ENCODE peak calls at places on chromosome 1, in four cellular contexts. One of them, this sample, is unnamed.

GRCh38 chr1:43937179-43937865 is 3.7 kb downstream of the ARTN start:
- ATAC-seq in activated CD8-positive, alpha-beta T cell treated with anti-CD3 and anti-CD28 coated beads for 36 hours: no peak
- ATAC-seq in left cardiac atrium: no peak
- ATAC-seq in heart right ventricle: no peak
- ATAC-seq in this sample: no peak

GRCh38 chr1:15684468-15685283 is 556 bp downstream of the PLEKHM2 start:
- ATAC-seq in left cardiac atrium: peak; percentile 38
- ATAC-seq in activated CD8-positive, alpha-beta T cell treated with anti-CD3 and anti-CD28 coated beads for 36 hours: peak; percentile 53
- ATAC-seq in heart right ventricle: peak; percentile 43
- ATAC-seq in this sample: peak; percentile 49

GRCh38 chr1:84704872-84705426 is 14.7 kb upstream of the SSX2IP start:
- ATAC-seq in left cardiac atrium: no peak
- ATAC-seq in activated CD8-positive, alpha-beta T cell treated with anti-CD3 and anti-CD28 coated beads for 36 hours: no peak
- ATAC-seq in heart right ventricle: no peak
- ATAC-seq in this sample: no peak

GRCh38 chr1:85612704-85613361 is 32.3 kb downstream of the CCN1 start:
- ATAC-seq in left cardiac atrium: peak; percentile 66
- ATAC-seq in activated CD8-positive, alpha-beta T cell treated with anti-CD3 and anti-CD28 coated beads for 36 hours: no peak
- ATAC-seq in heart right ventricle: peak; percentile 73
- ATAC-seq in this sample: no peak

GRCh38 chr1:243301059-243301458 is 45.2 kb downstream of the SDCCAG8 start:
- ATAC-seq in left cardiac atrium: no peak
- ATAC-seq in activated CD8-positive, alpha-beta T cell treated with anti-CD3 and anti-CD28 coated beads for 36 hours: no peak
- ATAC-seq in heart right ventricle: no peak
- ATAC-seq in this sample: no peak

GRCh38 chr1:203506821-203507220 is 12.9 kb downstream of the OPTC start:
- ATAC-seq in heart right ventricle: no peak
- ATAC-seq in left cardiac atrium: no peak
- ATAC-seq in activated CD8-positive, alpha-beta T cell treated with anti-CD3 and anti-CD28 coated beads for 36 hours: no peak
- ATAC-seq in this sample: no peak

GRCh38 chr1:207825719-207826556 is 74.1 kb downstream of the CD46 start:
- ATAC-seq in activated CD8-positive, alpha-beta T cell treated with anti-CD3 and anti-CD28 coated beads for 36 hours: peak; percentile 84
- ATAC-seq in left cardiac atrium: no peak
- ATAC-seq in heart right ventricle: peak; percentile 8
- ATAC-seq in this sample: peak; percentile 26

GRCh38 chr1:45470306-45470798 is 20.6 kb downstream of the TESK2 start:
- ATAC-seq in activated CD8-positive, alpha-beta T cell treated with anti-CD3 and anti-CD28 coated beads for 36 hours: no peak
- ATAC-seq in heart right ventricle: no peak
- ATAC-seq in left cardiac atrium: no peak
- ATAC-seq in this sample: no peak

GRCh38 chr1:227944931-227945890 is 2.5 kb downstream of the WNT9A start:
- ATAC-seq in activated CD8-positive, alpha-beta T cell treated with anti-CD3 and anti-CD28 coated beads for 36 hours: no peak
- ATAC-seq in left cardiac atrium: no peak
- ATAC-seq in heart right ventricle: no peak
- ATAC-seq in this sample: no peak

GRCh38 chr1:219039755-219040154 is 133.9 kb upstream of the LYPLAL1 start:
- ATAC-seq in activated CD8-positive, alpha-beta T cell treated with anti-CD3 and anti-CD28 coated beads for 36 hours: no peak
- ATAC-seq in heart right ventricle: no peak
- ATAC-seq in left cardiac atrium: peak; percentile 67
- ATAC-seq in this sample: no peak

GRCh38 chr1:107669996-107670395 is 295.0 kb downstream of the VAV3 start:
- ATAC-seq in activated CD8-positive, alpha-beta T cell treated with anti-CD3 and anti-CD28 coated beads for 36 hours: no peak
- ATAC-seq in heart right ventricle: peak; percentile 31
- ATAC-seq in left cardiac atrium: peak; percentile 50
- ATAC-seq in this sample: peak; percentile 93

This sample was measured in gastroesophageal sphincter.